ENCODE peak calls at places on chromosome 13, in seven cellular contexts. One of them, this sample, is unnamed.
A peak's percentile ranks its signal among the peaks of the same experiment; 100 is the strongest.

GRCh38 chr13:95258619-95259194 is 42.5 kb downstream of the ABCC4 start:
- DNase-seq in DND-41: no peak
- DNase-seq in SK-N-SH: no peak
- DNase-seq in tibial artery: no peak
- DNase-seq in hepatocyte: peak; percentile 39
- DNase-seq in fibroblast of lung: no peak
- DNase-seq in cardiac fibroblast: no peak
- DNase-seq in this sample: no peak

GRCh38 chr13:113635709-113636108 is 22.3 kb downstream of the ATP4B start:
- DNase-seq in DND-41: no peak
- DNase-seq in fibroblast of lung: no peak
- DNase-seq in SK-N-SH: no peak
- DNase-seq in hepatocyte: no peak
- DNase-seq in tibial artery: no peak
- DNase-seq in cardiac fibroblast: no peak
- DNase-seq in this sample: no peak

GRCh38 chr13:74093691-74094090 is 40.5 kb downstream of the KLF12 start:
- DNase-seq in SK-N-SH: no peak
- DNase-seq in fibroblast of lung: no peak
- DNase-seq in cardiac fibroblast: no peak
- DNase-seq in DND-41: no peak
- DNase-seq in tibial artery: no peak
- DNase-seq in hepatocyte: no peak
- DNase-seq in this sample: no peak

GRCh38 chr13:113996912-113997745 is 23.3 kb upstream of the C13orf46 start:
- DNase-seq in cardiac fibroblast: no peak
- DNase-seq in fibroblast of lung: no peak
- DNase-seq in hepatocyte: no peak
- DNase-seq in tibial artery: no peak
- DNase-seq in SK-N-SH: no peak
- DNase-seq in DND-41: no peak
- DNase-seq in this sample: no peak

GRCh38 chr13:95128045-95128643 is 173.1 kb downstream of the ABCC4 start:
- DNase-seq in hepatocyte: no peak
- DNase-seq in tibial artery: no peak
- DNase-seq in SK-N-SH: no peak
- DNase-seq in DND-41: no peak
- DNase-seq in fibroblast of lung: peak; percentile 2
- DNase-seq in cardiac fibroblast: no peak
- DNase-seq in this sample: peak; percentile 47

GRCh38 chr13:48873081-48873480 is 102.6 kb upstream of the FNDC3A start:
- DNase-seq in cardiac fibroblast: no peak
- DNase-seq in tibial artery: no peak
- DNase-seq in hepatocyte: no peak
- DNase-seq in DND-41: no peak
- DNase-seq in SK-N-SH: no peak
- DNase-seq in fibroblast of lung: no peak
- DNase-seq in this sample: no peak

GRCh38 chr13:93496985-93497673 is 270.5 kb downstream of the GPC6 start:
- DNase-seq in fibroblast of lung: peak; percentile 34
- DNase-seq in DND-41: no peak
- DNase-seq in tibial artery: no peak
- DNase-seq in SK-N-SH: peak; percentile 77
- DNase-seq in cardiac fibroblast: peak; percentile 26
- DNase-seq in hepatocyte: peak; percentile 40
- DNase-seq in this sample: no peak

GRCh38 chr13:36418022-36418805 is 14.1 kb upstream of the CCNA1 start:
- DNase-seq in cardiac fibroblast: peak; percentile 53
- DNase-seq in DND-41: peak; percentile 28
- DNase-seq in SK-N-SH: no peak
- DNase-seq in hepatocyte: no peak
- DNase-seq in fibroblast of lung: peak; percentile 77
- DNase-seq in tibial artery: no peak
- DNase-seq in this sample: peak; percentile 89

GRCh38 chr13:109885235-109885634 is 98.9 kb upstream of the IRS2 start:
- DNase-seq in hepatocyte: no peak
- DNase-seq in DND-41: no peak
- DNase-seq in cardiac fibroblast: no peak
- DNase-seq in SK-N-SH: no peak
- DNase-seq in tibial artery: no peak
- DNase-seq in fibroblast of lung: no peak
- DNase-seq in this sample: no peak

GRCh38 chr13:100131863-100132574 is 43.1 kb downstream of the PCCA start:
- DNase-seq in tibial artery: no peak
- DNase-seq in hepatocyte: peak; percentile 8
- DNase-seq in cardiac fibroblast: peak; percentile 70
- DNase-seq in DND-41: no peak
- DNase-seq in SK-N-SH: peak; percentile 23
- DNase-seq in fibroblast of lung: peak; percentile 62
- DNase-seq in this sample: peak; percentile 57

GRCh38 chr13:93080166-93080565 is 146.4 kb upstream of the GPC6 start:
- DNase-seq in DND-41: no peak
- DNase-seq in SK-N-SH: no peak
- DNase-seq in cardiac fibroblast: no peak
- DNase-seq in fibroblast of lung: no peak
- DNase-seq in hepatocyte: no peak
- DNase-seq in tibial artery: no peak
- DNase-seq in this sample: no peak

GRCh38 chr13:113034451-113035208 is 65.6 kb downstream of the MCF2L start:
- DNase-seq in hepatocyte: peak; percentile 67
- DNase-seq in tibial artery: no peak
- DNase-seq in fibroblast of lung: peak; percentile 72
- DNase-seq in DND-41: no peak
- DNase-seq in cardiac fibroblast: peak; percentile 70
- DNase-seq in SK-N-SH: peak; percentile 57
- DNase-seq in this sample: peak; percentile 76

GRCh38 chr13:93217701-93218100 is 8.9 kb upstream of the GPC6 start:
- DNase-seq in hepatocyte: no peak
- DNase-seq in DND-41: no peak
- DNase-seq in SK-N-SH: no peak
- DNase-seq in cardiac fibroblast: peak; percentile 7
- DNase-seq in tibial artery: no peak
- DNase-seq in fibroblast of lung: peak; percentile 40
- DNase-seq in this sample: peak; percentile 51

GRCh38 chr13:86601351-86601750 is 802.1 kb upstream of the SLITRK6 start:
- DNase-seq in cardiac fibroblast: no peak
- DNase-seq in fibroblast of lung: peak; percentile 37
- DNase-seq in DND-41: no peak
- DNase-seq in tibial artery: no peak
- DNase-seq in SK-N-SH: no peak
- DNase-seq in hepatocyte: no peak
- DNase-seq in this sample: peak; percentile 1

GRCh38 chr13:61414686-61415664 is 674 bp downstream of the PCDH20 start:
- DNase-seq in cardiac fibroblast: peak; percentile 5
- DNase-seq in hepatocyte: peak; percentile 76
- DNase-seq in tibial artery: peak; percentile 74
- DNase-seq in fibroblast of lung: peak; percentile 47
- DNase-seq in SK-N-SH: peak; percentile 80
- DNase-seq in DND-41: no peak
- DNase-seq in this sample: no peak

GRCh38 chr13:114259974-114260373 is 21.4 kb upstream of the UPF3A start:
- DNase-seq in tibial artery: no peak
- DNase-seq in DND-41: no peak
- DNase-seq in SK-N-SH: no peak
- DNase-seq in cardiac fibroblast: no peak
- DNase-seq in hepatocyte: no peak
- DNase-seq in fibroblast of lung: no peak
- DNase-seq in this sample: no peak

GRCh38 chr13:85590231-85590931 is 208.8 kb downstream of the SLITRK6 start:
- DNase-seq in DND-41: no peak
- DNase-seq in fibroblast of lung: peak; percentile 19
- DNase-seq in tibial artery: no peak
- DNase-seq in hepatocyte: no peak
- DNase-seq in cardiac fibroblast: no peak
- DNase-seq in SK-N-SH: no peak
- DNase-seq in this sample: peak; percentile 2

DNA sequence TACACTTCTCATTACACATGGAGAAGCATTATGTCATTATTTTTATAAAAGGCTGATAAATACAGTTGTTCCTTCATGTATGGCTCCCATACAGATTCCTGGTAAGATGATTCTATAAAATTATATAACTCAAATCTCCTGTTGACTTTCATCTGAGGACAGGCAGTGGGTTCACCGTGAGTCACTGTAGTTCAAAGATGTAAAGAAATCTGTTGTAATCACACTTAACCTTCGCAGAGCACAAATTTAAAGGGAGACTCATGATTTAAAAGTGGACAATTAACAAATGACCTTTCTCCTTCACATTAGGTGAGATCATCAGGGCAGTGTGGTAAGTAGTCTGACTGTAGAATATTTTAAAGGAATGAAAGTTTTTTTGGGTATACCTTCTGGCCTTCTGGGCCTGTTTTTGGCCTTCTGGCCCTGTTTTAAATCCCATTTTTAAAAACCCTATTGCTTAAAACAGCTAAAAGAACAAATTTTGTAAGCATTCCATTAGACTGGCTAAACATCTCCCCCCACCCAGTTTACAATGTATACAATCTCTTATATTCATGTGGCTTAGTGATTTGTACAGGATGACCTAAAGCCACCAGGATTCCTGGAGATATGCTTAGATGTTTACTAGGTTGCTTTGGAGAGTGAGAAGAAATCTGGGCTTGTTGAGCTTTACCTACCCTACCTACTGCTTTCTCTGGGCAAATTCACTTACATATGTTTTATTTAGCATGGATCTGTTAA is 171.2 kb downstream of the ITGBL1 start:
- DNase-seq in DND-41: no peak
- DNase-seq in hepatocyte: no peak
- DNase-seq in SK-N-SH: no peak
- DNase-seq in fibroblast of lung: peak; percentile 56
- DNase-seq in tibial artery: no peak
- DNase-seq in cardiac fibroblast: no peak
- DNase-seq in this sample: peak; percentile 37
- H3K4me3 ChIP-seq in DND-41: no peak overlapping the region
- H3K4me3 ChIP-seq in hepatocyte: no peak overlapping the region
- H3K4me3 ChIP-seq in SK-N-SH: no peak overlapping the region
- H3K4me3 ChIP-seq in fibroblast of lung: no peak overlapping the region
- H3K4me3 ChIP-seq in tibial artery: peak overlapping the region; percentile 16
- H3K4me3 ChIP-seq in cardiac fibroblast: no peak overlapping the region
- H3K4me3 ChIP-seq in this sample: no peak overlapping the region

GRCh38 chr13:28817204-28817603 is 2.9 kb upstream of the MTUS2 start:
- DNase-seq in tibial artery: no peak
- DNase-seq in cardiac fibroblast: no peak
- DNase-seq in DND-41: no peak
- DNase-seq in hepatocyte: no peak
- DNase-seq in fibroblast of lung: no peak
- DNase-seq in SK-N-SH: no peak
- DNase-seq in this sample: no peak

GRCh38 chr13:28819046-28819747 is 942 bp upstream of the MTUS2 start:
- DNase-seq in SK-N-SH: no peak
- DNase-seq in hepatocyte: peak; percentile 26
- DNase-seq in fibroblast of lung: peak; percentile 17
- DNase-seq in DND-41: no peak
- DNase-seq in tibial artery: no peak
- DNase-seq in cardiac fibroblast: peak; percentile 11
- DNase-seq in this sample: peak; percentile 15

GRCh38 chr13:28822161-28822560 is 2.0 kb downstream of the MTUS2 start:
- DNase-seq in hepatocyte: no peak
- DNase-seq in cardiac fibroblast: no peak
- DNase-seq in fibroblast of lung: no peak
- DNase-seq in DND-41: no peak
- DNase-seq in tibial artery: no peak
- DNase-seq in SK-N-SH: no peak
- DNase-seq in this sample: no peak

GRCh38 chr13:28820099-28821051 is at the start of gene MTUS2:
- DNase-seq in DND-41: no peak
- DNase-seq in cardiac fibroblast: no peak
- DNase-seq in SK-N-SH: no peak
- DNase-seq in hepatocyte: peak; percentile 61
- DNase-seq in tibial artery: no peak
- DNase-seq in fibroblast of lung: no peak
- DNase-seq in this sample: no peak

DNA sequence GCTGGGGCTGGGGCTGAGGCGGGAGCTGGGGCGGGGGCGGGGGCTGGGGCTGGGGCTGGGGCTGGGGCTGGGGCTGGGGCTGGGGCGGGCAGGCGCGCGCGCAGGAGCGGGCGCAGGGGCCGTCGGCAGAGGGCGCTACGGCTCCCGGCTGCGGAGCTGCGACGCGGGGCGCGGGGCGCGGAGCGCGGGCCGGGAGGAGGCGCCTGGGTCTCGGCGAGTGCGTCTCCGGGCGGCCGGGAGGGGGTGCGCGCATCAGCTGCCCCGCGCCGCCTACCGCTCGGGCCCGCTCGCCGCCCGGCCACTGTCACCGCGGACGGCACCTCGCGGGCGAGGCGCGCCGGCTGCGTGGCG is 416 bp upstream of the MTUS2 start:
- DNase-seq in cardiac fibroblast: peak; percentile 36
- DNase-seq in hepatocyte: peak; percentile 86
- DNase-seq in SK-N-SH: peak; percentile 85
- DNase-seq in DND-41: no peak
- DNase-seq in tibial artery: no peak
- DNase-seq in fibroblast of lung: peak; percentile 8
- DNase-seq in this sample: peak; percentile 4
- TF ChIP-seq CTCF in cardiac fibroblast: no peak
- TF ChIP-seq CTCF in hepatocyte: peak; percentile 32
- TF ChIP-seq CTCF in SK-N-SH: no peak
- TF ChIP-seq CTCF in DND-41: no peak
- TF ChIP-seq CTCF in tibial artery: peak; percentile 41
- TF ChIP-seq CTCF in fibroblast of lung: no peak
- TF ChIP-seq CTCF in this sample: peak; percentile 19

GRCh38 chr13:28325022-28325421 is 169.9 kb downstream of the FLT1 start:
- DNase-seq in DND-41: no peak
- DNase-seq in hepatocyte: no peak
- DNase-seq in SK-N-SH: no peak
- DNase-seq in fibroblast of lung: no peak
- DNase-seq in tibial artery: no peak
- DNase-seq in cardiac fibroblast: peak; percentile 77
- DNase-seq in this sample: peak; percentile 50
- H3K4me3 ChIP-seq in DND-41: no peak overlapping the region
- H3K4me3 ChIP-seq in hepatocyte: no peak overlapping the region
- H3K4me3 ChIP-seq in SK-N-SH: no peak overlapping the region
- H3K4me3 ChIP-seq in fibroblast of lung: no peak overlapping the region
- H3K4me3 ChIP-seq in tibial artery: no peak overlapping the region
- H3K4me3 ChIP-seq in cardiac fibroblast: no peak overlapping the region
- H3K4me3 ChIP-seq in this sample: no peak overlapping the region

DNA sequence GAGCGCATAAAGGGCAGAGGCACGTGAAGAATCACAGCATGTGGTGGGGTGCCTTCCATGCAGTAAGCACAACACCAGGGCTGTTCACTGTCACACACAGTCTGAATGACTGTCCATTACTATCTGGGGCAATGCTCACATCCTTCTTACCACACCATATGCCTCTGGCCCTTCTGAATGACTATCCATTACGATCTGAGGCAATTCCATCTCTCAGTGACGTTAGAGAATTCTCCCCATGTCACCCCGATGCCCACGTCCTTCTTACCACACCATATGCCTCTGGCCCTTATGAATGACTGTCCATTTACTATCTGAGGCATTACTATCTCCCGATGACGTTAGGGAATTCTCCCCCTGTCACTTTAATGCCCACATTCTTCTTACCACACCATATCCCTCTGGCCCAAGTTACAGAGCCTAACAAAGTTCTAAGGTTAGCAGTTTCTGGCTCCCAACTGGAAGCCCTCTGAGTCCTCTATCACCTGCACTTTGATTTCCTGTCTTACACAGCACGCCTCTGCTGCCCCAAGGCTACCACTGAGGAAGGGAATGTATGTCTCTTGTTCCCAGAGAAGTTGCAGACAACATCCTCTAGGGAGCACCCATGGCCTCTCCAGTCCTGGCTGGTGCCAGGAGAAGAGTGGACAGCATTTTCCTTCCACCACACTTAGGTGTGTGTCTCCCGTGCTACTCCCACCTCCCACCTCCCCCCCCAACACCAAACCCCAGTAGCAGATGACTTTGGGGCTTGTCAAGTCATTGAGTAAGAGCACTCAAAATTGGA is 154.8 kb downstream of the COG6 start:
- DNase-seq in cardiac fibroblast: no peak
- DNase-seq in tibial artery: no peak
- DNase-seq in fibroblast of lung: no peak
- DNase-seq in DND-41: no peak
- DNase-seq in hepatocyte: no peak
- DNase-seq in SK-N-SH: no peak
- DNase-seq in this sample: peak; percentile 1
- TF ChIP-seq CTCF in cardiac fibroblast: no peak
- TF ChIP-seq CTCF in tibial artery: no peak
- TF ChIP-seq CTCF in fibroblast of lung: no peak
- TF ChIP-seq CTCF in DND-41: no peak
- TF ChIP-seq CTCF in hepatocyte: no peak
- TF ChIP-seq CTCF in SK-N-SH: no peak
- TF ChIP-seq CTCF in this sample: peak; percentile 3

This sample was measured in fibroblast of the aortic adventitia.